ENCODE peak calls at places on chromosomes 3 and 15, in seven cellular contexts. V, K, F, C, Z, T and I are unnamed samples. For H4K20me1, the result is how much of the 10 kb centered on the place peaks cover.

GRCh38 chr3:52153389-52154096 is 680 bp downstream of the POC1A start:
- DNase-seq in V (peak), K (peak), F (peak), C (peak), Z (peak), T (peak), I (peak)

GRCh38 chr15:36605626-36606263 is 26.3 kb downstream of the CDIN1 start:
- DNase-seq in V (no peak), K (no peak), F (no peak), C (no peak), Z (no peak), T (no peak), I (no peak)

GRCh38 chr3:190338717-190339116 is 16.5 kb upstream of the CLDN1 start:
- DNase-seq in V (no peak), K (no peak), F (peak), C (peak), Z (peak), T (peak), I (no peak)

GRCh38 chr15:55372701-55373440 is 35.3 kb downstream of the CCPG1 start:
- DNase-seq in V (no peak), K (no peak), F (no peak), C (no peak), Z (no peak), T (no peak), I (peak)

GRCh38 chr3:150384517-150385212 is 23.4 kb upstream of the TSC22D2 start:
- DNase-seq in V (peak), K (peak), F (no peak), C (no peak), Z (no peak), T (peak), I (peak)

GRCh38 chr15:70447511-70447910 is 315.8 kb downstream of the UACA start:
- DNase-seq in V (no peak), K (no peak), F (peak), C (no peak), Z (no peak), T (no peak), I (no peak)

GRCh38 chr3:187919018-187919417 is 173.8 kb upstream of the BCL6 start:
- DNase-seq in V (no peak), K (no peak), F (no peak), C (no peak), Z (no peak), T (no peak), I (no peak)

GRCh38 chr3:31250116-31250813 is 282.5 kb upstream of the STT3B start:
- DNase-seq in V (no peak), K (no peak), F (peak), C (no peak), Z (peak), T (no peak), I (no peak)

GRCh38 chr15:80121546-80121945 is 31.3 kb upstream of the FAH start:
- DNase-seq in V (no peak), K (no peak), F (no peak), C (no peak), Z (peak), T (no peak), I (no peak)

GRCh38 chr3:150222190-150222548 is 185.9 kb upstream of the TSC22D2 start:
- DNase-seq in V (no peak), K (no peak), F (no peak), C (no peak), Z (no peak), T (no peak), I (no peak)

GRCh38 chr3:8773941-8774542 is 4.6 kb upstream of the OXTR start:
- DNase-seq in V (no peak), K (no peak), F (no peak), C (no peak), Z (no peak), T (no peak), I (no peak)

GRCh38 chr15:58258501-58259274 is 120.5 kb downstream of the AQP9 start:
- DNase-seq in V (peak), K (no peak), F (no peak), C (no peak), Z (no peak), T (no peak), I (no peak)

GRCh38 chr3:184175981-184176376 is 1.3 kb downstream of the AP2M1 start:
- DNase-seq in V (no peak), K (no peak), F (peak), C (no peak), Z (no peak), T (no peak), I (no peak)

GRCh38 chr3:184335661-184336483 is 1.5 kb upstream of the FAM131A start:
- DNase-seq in V (peak), K (peak), F (peak), C (peak), Z (peak), T (peak), I (peak)

GRCh38 chr3:32315441-32315840 is 76.2 kb upstream of the CMTM7 start:
- DNase-seq in V (no peak), K (no peak), F (no peak), C (no peak), Z (peak), T (no peak), I (no peak)

GRCh38 chr3:2856062-2856792 is 253.9 kb downstream of the IL5RA start:
- DNase-seq in V (peak), K (peak), F (no peak), C (no peak), Z (no peak), T (no peak), I (no peak)

GRCh38 chr3:150261418-150261817 is 146.7 kb upstream of the TSC22D2 start:
- DNase-seq in V (no peak), K (no peak), F (no peak), C (no peak), Z (no peak), T (no peak), I (no peak)

GRCh38 chr3:197306374-197307086 is 8.1 kb upstream of the DLG1 start:
- DNase-seq in V (no peak), K (no peak), F (peak), C (no peak), Z (peak), T (peak), I (no peak)

GRCh38 chr3:101310580-101311375 is 9.6 kb downstream of the IMPG2 start:
- DNase-seq in V (no peak), K (no peak), F (no peak), C (no peak), Z (peak), T (peak), I (no peak)

GRCh38 chr3:42819351-42819965 is 10.2 kb downstream of the ACKR2 start:
- DNase-seq in V (peak), K (peak), F (no peak), C (no peak), Z (peak), T (peak), I (no peak)

GRCh38 chr3:184564685-184565385 is 3.2 kb downstream of the EPHB3 start:
- DNase-seq in V (no peak), K (no peak), F (no peak), C (no peak), Z (no peak), T (no peak), I (no peak)

GRCh38 chr15:67185621-67186225 is 68.7 kb downstream of the AAGAB start:
- DNase-seq in V (no peak), K (no peak), F (peak), C (no peak), Z (no peak), T (no peak), I (peak)

GRCh38 chr15:67185051-67185450 is 69.4 kb downstream of the AAGAB start:
- DNase-seq in V (no peak), K (no peak), F (no peak), C (no peak), Z (no peak), T (no peak), I (no peak)

GRCh38 chr15:67186688-67187087 is 67.8 kb downstream of the AAGAB start:
- DNase-seq in V (no peak), K (no peak), F (no peak), C (no peak), Z (no peak), T (no peak), I (no peak)

GRCh38 chr15:67187351-67187854 is 67.1 kb downstream of the AAGAB start:
- DNase-seq in V (no peak), K (no peak), F (peak), C (no peak), Z (no peak), T (no peak), I (no peak)

DNA sequence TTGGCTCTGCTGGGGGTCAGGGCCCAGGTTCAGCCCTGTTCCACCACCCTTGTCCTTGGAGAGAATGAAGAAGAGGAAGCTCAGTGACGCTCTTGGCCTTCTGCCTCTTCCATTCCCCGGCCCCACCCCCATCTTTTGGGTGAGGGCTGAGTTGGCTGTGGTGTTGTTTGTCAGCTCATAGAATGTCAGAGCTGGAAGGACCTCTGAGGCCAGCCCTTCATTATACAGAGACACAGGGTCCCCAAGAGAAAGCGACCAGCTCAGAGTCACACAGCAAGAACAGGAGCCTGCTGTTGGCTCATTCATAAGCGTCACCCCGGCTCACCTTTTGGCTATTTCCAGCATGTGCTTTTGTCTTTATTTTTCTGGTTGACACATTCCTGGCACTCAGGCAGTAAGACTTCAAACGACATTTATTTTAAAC is 68.2 kb downstream of the AAGAB start:
- DNase-seq in V (no peak), K (no peak), F (peak), C (no peak), Z (no peak), T (no peak), I (no peak)
- H4K20me1 ChIP-seq in V (under half), K (under half), F (under half), C (under half), Z (under half), T (under half), I (under half)

GRCh38 chr3:122004123-122004522 is 17.9 kb downstream of the ILDR1 start:
- DNase-seq in V (no peak), K (no peak), F (no peak), C (no peak), Z (peak), T (no peak), I (no peak)
- TF ChIP-seq EZH2phosphoT487 in V (no peak), K (no peak), F (no peak), C (no peak), Z (no peak), T (no peak), I (no peak)

DNA sequence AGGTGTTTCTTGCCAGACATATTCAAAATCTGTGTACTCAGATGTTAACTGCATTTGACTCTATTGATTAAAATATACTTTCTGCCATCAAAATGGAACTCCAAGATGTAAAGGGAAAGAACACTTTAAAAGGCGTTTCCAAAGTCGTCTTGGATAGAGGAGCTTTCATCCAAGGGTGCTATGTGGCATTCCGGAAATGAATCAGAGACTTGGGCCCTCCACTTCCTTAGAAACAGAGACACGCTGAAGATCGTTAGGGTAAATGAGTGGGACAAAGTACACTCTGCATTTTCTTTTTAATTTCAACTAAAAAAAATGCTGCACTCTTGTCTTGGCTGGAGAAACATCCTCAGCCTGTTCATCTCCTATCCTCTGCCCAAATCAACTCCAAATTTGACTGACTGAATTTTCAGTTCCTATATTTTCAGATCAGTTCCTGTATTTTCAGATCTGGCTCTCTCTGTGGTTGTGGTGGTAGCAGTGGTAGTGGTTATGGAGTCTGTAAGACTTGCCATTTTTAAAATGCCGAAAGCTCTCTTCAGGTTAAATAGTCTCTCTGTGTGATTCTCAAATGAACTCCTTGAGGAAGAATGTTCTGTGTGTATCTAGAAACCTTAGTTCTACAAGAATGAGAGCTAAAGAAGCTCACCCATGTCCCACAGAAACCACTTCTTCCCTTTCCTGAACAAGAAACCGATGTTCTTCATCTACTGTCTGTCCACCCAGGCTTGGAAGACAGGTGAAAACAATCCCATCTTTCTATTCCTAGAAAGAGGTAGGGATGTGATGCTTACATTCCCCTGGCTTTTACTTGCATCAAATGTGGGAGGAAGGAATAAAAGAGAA is 156.8 kb upstream of the ICE2 start:
- DNase-seq in V (no peak), K (no peak), F (no peak), C (no peak), Z (no peak), T (no peak), I (peak)
- TF ChIP-seq EZH2 in V (no peak), K (no peak), F (no peak), C (no peak), Z (no peak), T (no peak), I (no peak)

GRCh38 chr3:12965999-12966846 is 107.0 kb downstream of the IQSEC1 start:
- DNase-seq in V (no peak), K (peak), F (peak), C (no peak), Z (peak), T (no peak), I (no peak)
- H4K20me1 ChIP-seq in V (under half), K (half or more), F (under half), C (under half), Z (under half), T (under half), I (under half)

GRCh38 chr3:132735589-132735988 is 13.4 kb upstream of the NPHP3 start:
- DNase-seq in V (no peak), K (no peak), F (no peak), C (no peak), Z (no peak), T (no peak), I (no peak)

GRCh38 chr3:132726341-132726823 is 4.2 kb upstream of the NPHP3 start:
- DNase-seq in V (peak), K (peak), F (peak), C (no peak), Z (peak), T (peak), I (peak)

DNA sequence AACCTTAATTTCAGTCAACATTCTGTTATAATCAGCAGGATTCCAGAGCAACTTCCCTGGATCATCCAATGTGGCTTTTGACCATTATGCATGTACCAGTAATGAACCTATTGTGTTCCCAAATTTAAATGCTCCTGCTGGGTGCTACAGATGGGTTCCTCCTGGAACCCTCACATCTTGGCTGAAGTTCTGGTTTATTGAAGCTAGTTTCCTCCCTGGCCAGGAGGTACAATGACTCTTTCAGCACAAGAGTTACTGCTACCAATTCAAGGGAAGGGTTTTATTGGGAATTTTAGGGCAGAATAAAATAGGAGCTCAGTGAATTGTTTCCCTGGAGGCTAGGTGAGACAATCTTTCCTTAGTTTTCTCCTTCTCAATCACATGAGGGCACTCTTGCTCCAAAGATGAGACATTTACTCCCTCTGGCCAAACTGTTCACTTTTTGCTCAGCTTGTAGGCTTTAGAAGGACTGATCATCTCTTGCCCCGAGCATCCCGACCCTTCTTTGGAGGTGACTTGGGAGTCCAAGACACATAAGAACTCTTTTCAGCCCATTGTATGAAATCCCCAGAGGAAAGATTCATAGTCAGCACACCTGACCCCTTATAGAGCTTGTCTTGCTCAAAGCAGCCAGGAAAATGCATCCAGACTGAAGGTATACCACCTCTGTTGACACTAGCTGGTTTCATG is 8.8 kb upstream of the NPHP3 start:
- DNase-seq in V (peak), K (peak), F (peak), C (no peak), Z (peak), T (peak), I (peak)
- TF ChIP-seq EZH2phosphoT487 in V (no peak), K (no peak), F (no peak), C (no peak), Z (no peak), T (no peak), I (no peak)

DNA sequence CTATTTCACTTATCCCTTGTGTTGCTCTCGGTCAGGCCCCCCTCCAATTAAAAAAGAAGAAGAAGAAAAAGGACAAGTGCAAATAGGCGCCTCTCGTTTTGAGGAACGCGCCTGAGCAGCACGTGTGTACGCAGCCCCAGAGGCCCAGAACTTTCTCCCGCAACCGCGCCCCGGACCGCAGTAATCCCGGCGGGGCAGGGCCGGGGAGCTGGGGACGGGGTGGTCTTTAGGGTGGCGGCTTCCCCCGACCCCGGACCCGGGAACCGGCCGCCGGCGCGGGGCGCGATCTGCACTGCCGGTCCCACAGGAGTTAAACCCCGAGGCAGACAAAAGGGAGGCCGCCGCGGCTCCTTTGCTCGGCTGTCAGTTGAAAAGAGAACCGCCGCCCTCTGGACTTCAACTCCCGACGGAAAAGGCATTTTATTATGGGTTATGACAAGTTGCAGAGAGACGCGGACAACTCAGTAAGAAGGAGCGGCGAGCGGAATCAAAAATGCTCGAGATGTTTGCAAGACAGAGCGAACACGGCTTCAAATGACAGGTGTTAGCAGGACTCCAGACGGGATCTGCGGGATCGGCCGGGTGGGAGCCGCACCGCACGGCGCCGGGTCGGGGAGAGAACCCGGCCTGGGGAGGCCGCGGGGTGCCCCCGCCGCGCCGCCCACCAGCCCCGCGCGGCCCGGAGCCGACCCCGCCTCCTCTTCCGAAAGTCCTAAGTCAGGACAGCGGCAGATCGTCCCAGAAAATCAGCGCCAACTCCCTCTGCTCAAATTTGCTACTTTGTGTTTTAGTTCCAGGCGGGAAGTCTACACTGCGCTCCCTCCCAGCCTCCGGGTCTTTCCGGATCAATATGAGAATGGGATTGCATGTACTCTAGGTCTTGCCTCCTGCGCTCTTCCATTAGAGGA is 79.0 kb downstream of the NR2F2 start:
- DNase-seq in V (peak), K (peak), F (peak), C (no peak), Z (no peak), T (peak), I (no peak)
- TF ChIP-seq EZH2 in V (peak), K (peak), F (peak), C (no peak), Z (no peak), T (peak), I (no peak)

GRCh38 chr15:75844629-75845390 is 1.6 kb downstream of the UBE2Q2 start:
- DNase-seq in V (no peak), K (no peak), F (peak), C (no peak), Z (no peak), T (no peak), I (no peak)

GRCh38 chr15:75849167-75849566 is 5.9 kb downstream of the UBE2Q2 start:
- DNase-seq in V (no peak), K (no peak), F (no peak), C (no peak), Z (no peak), T (no peak), I (no peak)

GRCh38 chr15:75850708-75851107 is 7.5 kb downstream of the UBE2Q2 start:
- DNase-seq in V (no peak), K (no peak), F (no peak), C (no peak), Z (no peak), T (no peak), I (no peak)
- H4K20me1 ChIP-seq in V (under half), K (under half), F (under half), C (under half), Z (under half), T (half or more), I (under half)

DNA sequence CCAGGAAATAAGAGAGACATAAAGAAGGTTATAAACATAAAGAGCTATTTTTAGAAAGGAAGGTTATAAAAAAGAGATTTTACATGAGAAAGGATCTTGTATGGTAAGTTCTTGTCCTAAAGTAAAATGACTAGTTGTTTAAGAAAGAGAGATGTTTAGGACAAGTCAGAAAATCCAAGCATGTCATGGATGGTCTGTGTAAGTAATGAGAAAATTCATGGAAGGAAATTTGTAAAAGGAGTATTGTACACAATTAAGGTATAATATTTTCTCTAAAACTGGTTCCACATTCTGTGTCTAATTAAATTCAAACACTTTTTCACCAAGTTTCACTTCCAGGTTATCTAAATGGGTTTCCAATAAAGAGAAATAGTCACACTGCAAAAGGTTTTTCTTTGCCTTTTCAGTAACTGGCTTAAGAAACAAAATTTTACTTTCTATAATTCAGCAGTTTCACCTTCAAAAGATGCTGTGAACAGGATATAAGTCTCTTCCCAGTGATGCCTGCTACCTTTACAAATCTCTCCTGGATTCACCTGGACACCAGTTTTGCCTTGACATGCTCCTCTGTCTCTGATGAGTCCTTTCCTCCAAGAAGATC is 455.7 kb downstream of the ZIC1 start:
- DNase-seq in V (peak), K (peak), F (no peak), C (peak), Z (peak), T (no peak), I (no peak)
- TF ChIP-seq EZH2phosphoT487 in V (no peak), K (no peak), F (no peak), C (no peak), Z (no peak), T (no peak), I (no peak)